ENCODE peak calls at places on chromosomes 5 and 9, in ten cellular contexts. B is MCF 10A; L is endothelial cell of umbilical vein; T is GM10248; A is Calu3; K is CD8-positive, alpha-beta T cell; V is right atrium auricular region; E is MM.1S; W is heart left ventricle; Y is astrocyte of the spinal cord. M is an unnamed sample.

GRCh38 chr9:69397384-69398214 is 72.6 kb downstream of the ENTREP1 start:
- DNase-seq in B (peak), L (no peak), T (no peak), A (no peak), K (no peak), V (no peak), E (no peak), W (no peak), Y (no peak), M (peak)

GRCh38 chr5:66129184-66129583 is 14.9 kb upstream of the SREK1 start:
- DNase-seq in B (no peak), L (no peak), T (no peak), A (no peak), K (no peak), V (no peak), E (no peak), W (no peak), Y (no peak), M (no peak)

GRCh38 chr9:123131258-123131657 is 97.8 kb downstream of the GPR21 start:
- DNase-seq in B (peak), L (no peak), T (no peak), A (no peak), K (no peak), V (no peak), E (no peak), W (no peak), Y (peak), M (peak)

GRCh38 chr9:136079211-136079915 is 15.7 kb downstream of the NACC2 start:
- DNase-seq in B (peak), L (no peak), T (no peak), A (no peak), K (peak), V (no peak), E (no peak), W (peak), Y (no peak), M (no peak)

GRCh38 chr5:65034029-65034781 is 265.5 kb downstream of the CWC27 start:
- DNase-seq in B (no peak), L (no peak), T (no peak), A (no peak), K (no peak), V (peak), E (no peak), W (no peak), Y (no peak), M (no peak)

GRCh38 chr9:34158362-34158869 is 20.4 kb upstream of the UBAP1 start:
- DNase-seq in B (peak), L (no peak), T (no peak), A (no peak), K (no peak), V (no peak), E (no peak), W (no peak), Y (peak), M (peak)

GRCh38 chr9:111891910-111892499 is 4.6 kb upstream of the UGCG start:
- DNase-seq in B (peak), L (no peak), T (peak), A (peak), K (no peak), V (no peak), E (no peak), W (no peak), Y (no peak), M (no peak)

GRCh38 chr5:79330071-79330470 is 94.1 kb downstream of the JMY start:
- DNase-seq in B (peak), L (no peak), T (no peak), A (no peak), K (no peak), V (no peak), E (no peak), W (no peak), Y (no peak), M (no peak)

GRCh38 chr9:17588395-17588794 is 9.5 kb downstream of the SH3GL2 start:
- DNase-seq in B (no peak), L (no peak), T (no peak), A (no peak), K (no peak), V (no peak), E (no peak), W (no peak), Y (no peak), M (no peak)

GRCh38 chr9:109574061-109574882 is 76.2 kb upstream of the PTPN3 start:
- DNase-seq in B (peak), L (peak), T (peak), A (peak), K (no peak), V (no peak), E (peak), W (no peak), Y (peak), M (peak)

GRCh38 chr5:142602720-142603245 is 83.1 kb downstream of the FGF1 start:
- DNase-seq in B (peak), L (peak), T (no peak), A (no peak), K (no peak), V (no peak), E (no peak), W (no peak), Y (no peak), M (no peak)

GRCh38 chr5:130198927-130199326 is 294.7 kb downstream of the CHSY3 start:
- DNase-seq in B (peak), L (peak), T (peak), A (no peak), K (no peak), V (no peak), E (peak), W (no peak), Y (peak), M (no peak)

GRCh38 chr5:2199697-2200096 is 317.0 kb upstream of the IRX4 start:
- DNase-seq in B (no peak), L (no peak), T (no peak), A (no peak), K (no peak), V (no peak), E (no peak), W (no peak), Y (no peak), M (no peak)

GRCh38 chr5:60243713-60244112 is 350.2 kb upstream of the PDE4D start:
- DNase-seq in B (no peak), L (no peak), T (no peak), A (no peak), K (no peak), V (no peak), E (no peak), W (no peak), Y (no peak), M (no peak)

GRCh38 chr9:16985559-16986348 is 115.3 kb upstream of the BNC2 start:
- DNase-seq in B (no peak), L (peak), T (no peak), A (no peak), K (no peak), V (peak), E (no peak), W (peak), Y (peak), M (no peak)

GRCh38 chr5:56481147-56481997 is 248.2 kb upstream of the ANKRD55 start:
- DNase-seq in B (peak), L (peak), T (peak), A (no peak), K (peak), V (peak), E (peak), W (peak), Y (peak), M (no peak)

GRCh38 chr5:34524123-34524522 is 132.0 kb upstream of the RAI14 start:
- DNase-seq in B (peak), L (peak), T (no peak), A (peak), K (no peak), V (no peak), E (no peak), W (no peak), Y (peak), M (no peak)

GRCh38 chr9:86353591-86354047 is 591 bp downstream of the TUT7 start:
- DNase-seq in B (no peak), L (peak), T (no peak), A (peak), K (peak), V (no peak), E (peak), W (no peak), Y (no peak), M (no peak)

GRCh38 chr9:19155106-19155999 is 28.1 kb upstream of the PLIN2 start:
- DNase-seq in B (no peak), L (no peak), T (no peak), A (no peak), K (no peak), V (no peak), E (no peak), W (no peak), Y (no peak), M (no peak)

GRCh38 chr5:135094339-135095051 is 60.5 kb upstream of the PITX1 start:
- DNase-seq in B (no peak), L (no peak), T (no peak), A (no peak), K (no peak), V (no peak), E (no peak), W (peak), Y (no peak), M (no peak)

GRCh38 chr5:104062495-104063377 is 500.1 kb upstream of the NUDT12 start:
- DNase-seq in B (peak), L (no peak), T (no peak), A (peak), K (no peak), V (no peak), E (no peak), W (no peak), Y (no peak), M (no peak)

GRCh38 chr9:35515766-35516165 is 25.9 kb downstream of the RUSC2 start:
- DNase-seq in B (peak), L (no peak), T (no peak), A (no peak), K (no peak), V (no peak), E (no peak), W (no peak), Y (no peak), M (no peak)

GRCh38 chr5:116032094-116032517 is at the start of gene ARL14EPL:
- DNase-seq in B (peak), L (peak), T (peak), A (peak), K (peak), V (peak), E (no peak), W (peak), Y (peak), M (peak)

GRCh38 chr9:117164512-117164911 is 250.3 kb downstream of the ASTN2 start:
- DNase-seq in B (no peak), L (no peak), T (no peak), A (no peak), K (no peak), V (no peak), E (no peak), W (no peak), Y (no peak), M (no peak)

GRCh38 chr9:78565481-78565880 is 268.6 kb downstream of the PSAT1 start:
- DNase-seq in B (no peak), L (no peak), T (no peak), A (no peak), K (no peak), V (no peak), E (no peak), W (no peak), Y (no peak), M (no peak)

GRCh38 chr5:158801286-158801685 is 298.4 kb downstream of the EBF1 start:
- DNase-seq in B (no peak), L (no peak), T (no peak), A (no peak), K (no peak), V (no peak), E (no peak), W (no peak), Y (no peak), M (no peak)

GRCh38 chr9:129178983-129179382 is 922 bp upstream of the IER5L start:
- DNase-seq in B (no peak), L (no peak), T (no peak), A (peak), K (no peak), V (no peak), E (no peak), W (no peak), Y (no peak), M (no peak)

GRCh38 chr9:123364241-123364824 is 8.3 kb downstream of the CRB2 start:
- DNase-seq in B (no peak), L (no peak), T (no peak), A (no peak), K (no peak), V (no peak), E (no peak), W (no peak), Y (peak), M (no peak)

GRCh38 chr5:119078870-119079269 is 8.0 kb downstream of the DMXL1 start:
- DNase-seq in B (no peak), L (no peak), T (no peak), A (no peak), K (no peak), V (no peak), E (no peak), W (no peak), Y (peak), M (peak)

GRCh38 chr5:142925795-142926194 is 155.6 kb downstream of the ARHGAP26 start:
- DNase-seq in B (peak), L (peak), T (no peak), A (peak), K (no peak), V (no peak), E (no peak), W (no peak), Y (peak), M (peak)

GRCh38 chr5:154570572-154571324 is 92.7 kb upstream of the HAND1 start:
- DNase-seq in B (no peak), L (no peak), T (no peak), A (no peak), K (no peak), V (no peak), E (no peak), W (no peak), Y (no peak), M (no peak)

GRCh38 chr5:10566556-10567068 is 2.7 kb downstream of the ANKRD33B start:
- DNase-seq in B (no peak), L (no peak), T (no peak), A (no peak), K (no peak), V (peak), E (no peak), W (no peak), Y (no peak), M (no peak)

GRCh38 chr9:14057347-14058077 is 256.4 kb downstream of the NFIB start:
- DNase-seq in B (no peak), L (no peak), T (no peak), A (no peak), K (no peak), V (no peak), E (no peak), W (no peak), Y (no peak), M (no peak)

GRCh38 chr9:4145482-4145881 is 154.4 kb downstream of the GLIS3 start:
- DNase-seq in B (no peak), L (no peak), T (no peak), A (no peak), K (no peak), V (no peak), E (no peak), W (no peak), Y (no peak), M (no peak)

GRCh38 chr5:34587355-34588241 is 68.5 kb upstream of the RAI14 start:
- DNase-seq in B (peak), L (peak), T (no peak), A (no peak), K (no peak), V (no peak), E (no peak), W (no peak), Y (peak), M (no peak)

GRCh38 chr9:94507531-94508258 is 47.2 kb upstream of the PCAT7 start:
- DNase-seq in B (no peak), L (no peak), T (no peak), A (no peak), K (no peak), V (no peak), E (no peak), W (no peak), Y (no peak), M (no peak)

GRCh38 chr9:14348241-14349140 is 34.5 kb upstream of the NFIB start:
- DNase-seq in B (peak), L (peak), T (no peak), A (no peak), K (no peak), V (no peak), E (no peak), W (peak), Y (peak), M (no peak)

GRCh38 chr9:15115702-15116639 is 191.0 kb downstream of the TTC39B start:
- DNase-seq in B (no peak), L (no peak), T (no peak), A (no peak), K (no peak), V (no peak), E (no peak), W (no peak), Y (no peak), M (no peak)

GRCh38 chr5:75668988-75669760 is 48.1 kb downstream of the POC5 start:
- DNase-seq in B (peak), L (peak), T (peak), A (peak), K (no peak), V (no peak), E (peak), W (peak), Y (no peak), M (no peak)

DNA sequence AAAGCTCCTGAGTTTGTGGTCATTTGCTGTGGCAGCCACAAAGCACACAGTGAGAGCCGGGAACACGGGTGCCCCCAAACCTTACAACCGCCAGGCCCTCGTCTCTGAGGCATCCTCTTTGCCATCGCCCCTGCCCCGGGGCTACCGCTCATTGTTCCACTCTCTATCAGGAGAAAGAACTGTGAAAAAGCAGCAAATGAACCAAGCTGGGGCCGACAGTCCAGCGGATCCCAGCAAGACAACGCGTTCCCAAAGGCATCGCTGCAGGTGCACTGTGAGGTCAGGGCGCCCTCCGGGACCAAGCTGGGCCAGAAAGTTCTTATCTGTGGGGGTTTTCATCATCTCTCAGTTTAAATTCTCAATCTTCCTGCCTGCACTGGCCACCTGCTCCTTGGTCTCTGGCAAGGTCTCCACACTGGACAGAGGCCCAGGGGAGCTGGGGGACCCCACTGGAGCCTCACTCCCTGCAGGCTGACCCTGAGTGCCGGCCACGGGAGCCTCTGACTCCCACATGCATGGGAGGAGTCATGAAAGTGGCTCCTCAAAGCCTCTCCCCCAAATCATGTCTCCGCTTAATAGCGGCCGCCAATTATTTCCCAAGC is 32.1 kb downstream of the VAV2 start:
- DNase-seq in B (no peak), L (no peak), T (no peak), A (no peak), K (peak), V (no peak), E (no peak), W (no peak), Y (no peak), M (no peak)
- TF ChIP-seq CTCF in B (no peak), L (no peak), T (no peak), A (no peak), K (no peak), V (no peak), E (no peak), W (no peak), Y (no peak), M (no peak)

GRCh38 chr9:121720992-121721350 is 69.5 kb downstream of the DAB2IP start:
- DNase-seq in B (peak), L (peak), T (no peak), A (no peak), K (no peak), V (no peak), E (no peak), W (no peak), Y (no peak), M (no peak)
- TF ChIP-seq CTCF in B (peak), L (peak), T (no peak), A (no peak), K (no peak), V (no peak), E (no peak), W (no peak), Y (peak), M (no peak)

GRCh38 chr5:179697993-179698934 is 503 bp upstream of the CANX start:
- DNase-seq in B (peak), L (peak), T (peak), A (peak), K (peak), V (peak), E (peak), W (peak), Y (peak), M (peak)
- TF ChIP-seq CTCF in B (no peak), L (no peak), T (peak), A (no peak), K (no peak), V (no peak), E (no peak), W (no peak), Y (no peak), M (no peak)

DNA sequence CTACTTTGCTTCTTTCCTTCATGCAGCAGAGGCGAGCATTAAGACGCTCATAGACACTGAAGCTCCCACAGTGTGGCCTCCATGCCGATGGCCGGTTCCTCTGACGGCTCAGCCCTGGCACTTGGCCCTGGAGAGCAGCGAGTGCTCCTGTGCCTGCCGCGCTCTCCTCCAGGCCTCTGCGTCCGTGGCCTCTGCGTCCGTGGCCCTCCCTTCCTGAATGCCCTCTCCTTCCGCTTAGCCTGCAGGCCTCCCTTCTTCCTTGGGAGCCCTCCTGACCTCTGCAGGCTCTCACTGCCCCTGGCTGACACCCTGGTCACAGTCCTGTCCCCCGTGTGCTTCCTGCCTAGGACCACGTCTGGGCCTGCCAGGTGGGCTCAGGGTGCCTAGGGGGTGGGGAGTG is 92.8 kb downstream of the ZNF354C start:
- DNase-seq in B (no peak), L (no peak), T (no peak), A (no peak), K (no peak), V (no peak), E (no peak), W (no peak), Y (no peak), M (no peak)
- TF ChIP-seq CTCF in B (no peak), L (no peak), T (no peak), A (no peak), K (no peak), V (no peak), E (no peak), W (no peak), Y (no peak), M (no peak)

DNA sequence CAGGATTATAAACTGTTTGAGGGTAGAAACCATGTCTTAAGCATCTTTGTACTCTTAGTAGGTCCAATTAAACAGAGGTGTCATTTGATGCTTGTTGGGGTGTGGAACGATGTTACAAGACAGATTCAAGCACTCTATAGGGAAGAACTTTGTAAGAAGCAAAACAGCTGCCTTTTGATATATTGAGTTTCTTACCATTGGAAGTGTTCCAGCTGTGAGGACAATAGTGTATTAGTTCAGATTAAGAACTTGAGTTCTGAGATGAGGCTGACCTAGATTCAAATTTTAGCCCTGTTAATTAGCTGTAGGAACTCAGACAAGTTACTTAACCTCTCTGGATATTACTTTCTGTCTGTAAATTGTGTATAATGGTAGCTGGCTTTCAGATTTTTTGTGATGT is 19.6 kb upstream of the ZNF462 start:
- DNase-seq in B (no peak), L (peak), T (no peak), A (no peak), K (no peak), V (no peak), E (no peak), W (no peak), Y (no peak), M (no peak)
- TF ChIP-seq CTCF in B (no peak), L (no peak), T (no peak), A (no peak), K (no peak), V (no peak), E (no peak), W (no peak), Y (no peak), M (no peak)

GRCh38 chr9:114348261-114348905 is 18.7 kb downstream of the ORM2 start:
- DNase-seq in B (no peak), L (no peak), T (no peak), A (no peak), K (no peak), V (no peak), E (no peak), W (no peak), Y (no peak), M (no peak)

GRCh38 chr9:114348906-114349482 is 19.3 kb downstream of the ORM2 start:
- DNase-seq in B (peak), L (peak), T (peak), A (peak), K (peak), V (peak), E (no peak), W (peak), Y (peak), M (peak)

GRCh38 chr9:114350636-114351396 is 21.1 kb downstream of the ORM2 start:
- DNase-seq in B (no peak), L (no peak), T (no peak), A (no peak), K (no peak), V (no peak), E (no peak), W (no peak), Y (no peak), M (no peak)

GRCh38 chr9:114349713-114350480 is 20.2 kb downstream of the ORM2 start:
- DNase-seq in B (no peak), L (no peak), T (no peak), A (no peak), K (no peak), V (no peak), E (no peak), W (no peak), Y (no peak), M (no peak)

GRCh38 chr9:114351932-114352331 is 22.3 kb downstream of the ORM2 start:
- DNase-seq in B (no peak), L (no peak), T (no peak), A (no peak), K (no peak), V (no peak), E (no peak), W (no peak), Y (no peak), M (no peak)
- TF ChIP-seq CTCF in B (no peak), L (no peak), T (no peak), A (no peak), K (no peak), V (no peak), E (no peak), W (no peak), Y (no peak), M (no peak)